ENCODE peak calls at places on chromosomes 4 and X, in eight cellular contexts. One of them, this sample, is unnamed.

GRCh38 chr4:5370286-5370685 is 319.0 kb downstream of the STK32B start:
- DNase-seq in fibroblast of lung: peak; percentile 67
- DNase-seq in hepatocyte: no peak
- DNase-seq in GM10248: no peak
- DNase-seq in ovary: no peak
- DNase-seq in GM20000: no peak
- DNase-seq in left ventricle myocardium inferior: no peak
- DNase-seq in GM06990: no peak
- DNase-seq in this sample: no peak

GRCh38 chr4:6960154-6960553 is 50.5 kb downstream of the TBC1D14 start:
- DNase-seq in fibroblast of lung: no peak
- DNase-seq in hepatocyte: no peak
- DNase-seq in GM10248: no peak
- DNase-seq in ovary: no peak
- DNase-seq in GM20000: no peak
- DNase-seq in left ventricle myocardium inferior: no peak
- DNase-seq in GM06990: no peak
- DNase-seq in this sample: no peak

GRCh38 chrX:9859711-9860555 is 73.7 kb downstream of the SHROOM2 start:
- DNase-seq in fibroblast of lung: peak; percentile 86
- DNase-seq in hepatocyte: no peak
- DNase-seq in GM10248: no peak
- DNase-seq in ovary: no peak
- DNase-seq in GM20000: no peak
- DNase-seq in left ventricle myocardium inferior: no peak
- DNase-seq in GM06990: no peak
- DNase-seq in this sample: no peak

GRCh38 chrX:122517781-122518180 is 666.3 kb upstream of the GRIA3 start:
- DNase-seq in fibroblast of lung: peak; percentile 83
- DNase-seq in hepatocyte: no peak
- DNase-seq in GM10248: no peak
- DNase-seq in ovary: no peak
- DNase-seq in GM20000: no peak
- DNase-seq in left ventricle myocardium inferior: no peak
- DNase-seq in GM06990: no peak
- DNase-seq in this sample: no peak

GRCh38 chr4:107760281-107760947 is 40.4 kb upstream of the PAPSS1 start:
- DNase-seq in fibroblast of lung: no peak
- DNase-seq in hepatocyte: peak; percentile 28
- DNase-seq in GM10248: no peak
- DNase-seq in ovary: no peak
- DNase-seq in GM20000: no peak
- DNase-seq in left ventricle myocardium inferior: no peak
- DNase-seq in GM06990: no peak
- DNase-seq in this sample: no peak

GRCh38 chr4:80631861-80632260 is 296.3 kb downstream of the CFAP299 start:
- DNase-seq in fibroblast of lung: no peak
- DNase-seq in hepatocyte: no peak
- DNase-seq in GM10248: no peak
- DNase-seq in ovary: no peak
- DNase-seq in GM20000: no peak
- DNase-seq in left ventricle myocardium inferior: no peak
- DNase-seq in GM06990: no peak
- DNase-seq in this sample: no peak

GRCh38 chr4:26510334-26510705 is 20.0 kb upstream of the CCKAR start:
- DNase-seq in fibroblast of lung: no peak
- DNase-seq in hepatocyte: no peak
- DNase-seq in GM10248: no peak
- DNase-seq in ovary: no peak
- DNase-seq in GM20000: no peak
- DNase-seq in left ventricle myocardium inferior: no peak
- DNase-seq in GM06990: no peak
- DNase-seq in this sample: no peak

GRCh38 chr4:186016796-186017195 is 52.2 kb upstream of the TLR3 start:
- DNase-seq in fibroblast of lung: no peak
- DNase-seq in hepatocyte: no peak
- DNase-seq in GM10248: no peak
- DNase-seq in ovary: no peak
- DNase-seq in GM20000: no peak
- DNase-seq in left ventricle myocardium inferior: no peak
- DNase-seq in GM06990: no peak
- DNase-seq in this sample: no peak

GRCh38 chr4:140719022-140719421 is 37.2 kb downstream of the TBC1D9 start:
- DNase-seq in fibroblast of lung: peak; percentile 74
- DNase-seq in hepatocyte: no peak
- DNase-seq in GM10248: no peak
- DNase-seq in ovary: no peak
- DNase-seq in GM20000: no peak
- DNase-seq in left ventricle myocardium inferior: no peak
- DNase-seq in GM06990: no peak
- DNase-seq in this sample: no peak

GRCh38 chrX:64975491-64975890 is 759 bp downstream of the ZC4H2 start:
- DNase-seq in fibroblast of lung: peak; percentile 10
- DNase-seq in hepatocyte: peak; percentile 27
- DNase-seq in GM10248: peak; percentile 9
- DNase-seq in ovary: peak; percentile 40
- DNase-seq in GM20000: peak; percentile 3
- DNase-seq in left ventricle myocardium inferior: peak; percentile 13
- DNase-seq in GM06990: peak; percentile 12
- DNase-seq in this sample: no peak

GRCh38 chr4:137693641-137694040 is 161.3 kb upstream of the PCDH18 start:
- DNase-seq in fibroblast of lung: no peak
- DNase-seq in hepatocyte: no peak
- DNase-seq in GM10248: no peak
- DNase-seq in ovary: no peak
- DNase-seq in GM20000: no peak
- DNase-seq in left ventricle myocardium inferior: no peak
- DNase-seq in GM06990: no peak
- DNase-seq in this sample: no peak

GRCh38 chrX:110257889-110258288 is 60.0 kb downstream of the AMMECR1 start:
- DNase-seq in fibroblast of lung: no peak
- DNase-seq in hepatocyte: no peak
- DNase-seq in GM10248: no peak
- DNase-seq in ovary: no peak
- DNase-seq in GM20000: no peak
- DNase-seq in left ventricle myocardium inferior: no peak
- DNase-seq in GM06990: no peak
- DNase-seq in this sample: no peak

GRCh38 chr4:139901516-139902327 is 236.1 kb downstream of the MGST2 start:
- DNase-seq in fibroblast of lung: peak; percentile 48
- DNase-seq in hepatocyte: no peak
- DNase-seq in GM10248: no peak
- DNase-seq in ovary: no peak
- DNase-seq in GM20000: no peak
- DNase-seq in left ventricle myocardium inferior: no peak
- DNase-seq in GM06990: no peak
- DNase-seq in this sample: no peak

GRCh38 chr4:154503598-154503997 is 12.0 kb upstream of the DCHS2 start:
- DNase-seq in fibroblast of lung: peak; percentile 7
- DNase-seq in hepatocyte: peak; percentile 16
- DNase-seq in GM10248: no peak
- DNase-seq in ovary: no peak
- DNase-seq in GM20000: peak; percentile 39
- DNase-seq in left ventricle myocardium inferior: no peak
- DNase-seq in GM06990: no peak
- DNase-seq in this sample: no peak
- TF ChIP-seq CTCF in fibroblast of lung: peak; percentile 65
- TF ChIP-seq CTCF in hepatocyte: peak; percentile 32
- TF ChIP-seq CTCF in GM10248: peak; percentile 45
- TF ChIP-seq CTCF in ovary: no peak
- TF ChIP-seq CTCF in GM20000: peak; percentile 10
- TF ChIP-seq CTCF in left ventricle myocardium inferior: peak; percentile 50
- TF ChIP-seq CTCF in GM06990: peak; percentile 60
- TF ChIP-seq CTCF in this sample: peak; percentile 42

GRCh38 chrX:128781506-128781905 is 729.3 kb upstream of the ACTRT1 start:
- DNase-seq in fibroblast of lung: no peak
- DNase-seq in hepatocyte: peak; percentile 49
- DNase-seq in GM10248: peak; percentile 13
- DNase-seq in ovary: no peak
- DNase-seq in GM20000: no peak
- DNase-seq in left ventricle myocardium inferior: no peak
- DNase-seq in GM06990: no peak
- DNase-seq in this sample: peak; percentile 47
- TF ChIP-seq CTCF in fibroblast of lung: no peak
- TF ChIP-seq CTCF in hepatocyte: peak; percentile 26
- TF ChIP-seq CTCF in GM10248: peak; percentile 2
- TF ChIP-seq CTCF in ovary: no peak
- TF ChIP-seq CTCF in GM20000: no peak
- TF ChIP-seq CTCF in left ventricle myocardium inferior: peak; percentile 16
- TF ChIP-seq CTCF in GM06990: peak; percentile 20
- TF ChIP-seq CTCF in this sample: peak; percentile 33

GRCh38 chr4:113358784-113359183 is 309.3 kb downstream of the ANK2 start:
- DNase-seq in fibroblast of lung: no peak
- DNase-seq in hepatocyte: no peak
- DNase-seq in GM10248: no peak
- DNase-seq in ovary: no peak
- DNase-seq in GM20000: no peak
- DNase-seq in left ventricle myocardium inferior: no peak
- DNase-seq in GM06990: no peak
- DNase-seq in this sample: no peak
- TF ChIP-seq CTCF in fibroblast of lung: no peak
- TF ChIP-seq CTCF in hepatocyte: no peak
- TF ChIP-seq CTCF in GM10248: peak; percentile 12
- TF ChIP-seq CTCF in ovary: no peak
- TF ChIP-seq CTCF in GM20000: no peak
- TF ChIP-seq CTCF in left ventricle myocardium inferior: no peak
- TF ChIP-seq CTCF in GM06990: peak; percentile 40
- TF ChIP-seq CTCF in this sample: no peak

DNA sequence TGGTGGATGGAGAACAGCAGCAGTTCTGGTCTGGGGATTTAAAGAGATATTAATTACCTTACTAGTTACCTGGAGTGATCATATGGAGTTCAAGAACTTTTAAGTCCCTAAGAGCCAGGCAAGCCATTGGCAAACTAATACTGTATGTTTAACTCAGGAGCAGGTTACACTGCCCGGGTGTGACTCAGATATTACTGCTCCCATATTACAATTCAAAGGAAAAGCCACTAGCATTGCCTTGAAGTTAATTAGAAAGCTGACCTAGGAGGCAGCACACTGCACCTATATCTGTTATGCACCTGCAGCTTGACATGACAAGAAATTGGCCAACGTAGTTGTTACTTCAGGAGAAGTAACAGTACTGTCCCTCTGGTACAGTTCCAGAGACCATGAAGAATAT is 47.2 kb downstream of the GRK4 start:
- DNase-seq in fibroblast of lung: no peak
- DNase-seq in hepatocyte: peak; percentile 16
- DNase-seq in GM10248: no peak
- DNase-seq in ovary: no peak
- DNase-seq in GM20000: no peak
- DNase-seq in left ventricle myocardium inferior: no peak
- DNase-seq in GM06990: no peak
- DNase-seq in this sample: no peak
- TF ChIP-seq CTCF in fibroblast of lung: no peak
- TF ChIP-seq CTCF in hepatocyte: no peak
- TF ChIP-seq CTCF in GM10248: no peak
- TF ChIP-seq CTCF in ovary: no peak
- TF ChIP-seq CTCF in GM20000: no peak
- TF ChIP-seq CTCF in left ventricle myocardium inferior: no peak
- TF ChIP-seq CTCF in GM06990: no peak
- TF ChIP-seq CTCF in this sample: no peak